ENCODE peak calls at places on chromosomes 1 and 21, in five cellular contexts. B, F, X, L and Y are unnamed samples.

GRCh38 chr1:64895500-64895899 is 70.8 kb downstream of the JAK1 start:
- DNase-seq in B (no peak), L (no peak), F (no peak), X (no peak), Y (no peak)

GRCh38 chr1:101452825-101453224 is 216.0 kb downstream of the S1PR1 start:
- DNase-seq in L (no peak), B (no peak), F (no peak), X (no peak), Y (no peak)

GRCh38 chr1:235221653-235222052 is 60.6 kb upstream of the RBM34 start:
- DNase-seq in X (no peak), F (no peak), L (no peak), B (no peak), Y (no peak)

GRCh38 chr1:47178020-47178419 is 11.8 kb downstream of the PDZK1IP1 start:
- DNase-seq in L (no peak), B (no peak), X (no peak), F (no peak), Y (no peak)

GRCh38 chr1:192524223-192524622 is 51.4 kb upstream of the RGS1 start:
- DNase-seq in F (no peak), X (peak), L (peak), B (no peak), Y (no peak)

GRCh38 chr1:47587891-47588582 is 150.2 kb downstream of the FOXD2 start:
- DNase-seq in F (no peak), L (no peak), B (no peak), X (no peak), Y (peak)

GRCh38 chr1:206469933-206470691 is at the start of gene IKBKE:
- DNase-seq in F (peak), L (peak), X (peak), B (no peak), Y (peak)

GRCh38 chr21:16071082-16071481 is 341.3 kb downstream of the USP25 start:
- DNase-seq in F (peak), X (no peak), B (peak), L (peak), Y (peak)

GRCh38 chr1:18926315-18927081 is 24.1 kb upstream of the ALDH4A1 start:
- DNase-seq in B (peak), L (peak), F (no peak), X (peak), Y (peak)

GRCh38 chr21:33703750-33704606 is 61.7 kb downstream of the ITSN1 start:
- DNase-seq in F (no peak), X (peak), B (no peak), L (peak), Y (peak)

GRCh38 chr1:152426731-152427130 is 12.7 kb upstream of the CRNN start:
- DNase-seq in B (no peak), X (no peak), L (no peak), F (no peak), Y (no peak)

GRCh38 chr1:24465638-24466037 is 37.0 kb upstream of the RCAN3 start:
- DNase-seq in F (no peak), X (no peak), L (no peak), B (no peak), Y (no peak)

GRCh38 chr1:213014642-213015041 is 1.0 kb downstream of the ANGEL2 start:
- DNase-seq in X (peak), B (no peak), F (peak), L (peak), Y (no peak)

GRCh38 chr21:35943752-35944151 is 116.6 kb downstream of the SETD4 start:
- DNase-seq in F (no peak), X (no peak), L (no peak), B (no peak), Y (no peak)

GRCh38 chr1:180188103-180188506 is 33.4 kb downstream of the QSOX1 start:
- DNase-seq in F (peak), L (peak), B (no peak), X (peak), Y (peak)

GRCh38 chr1:84303154-84303830 is 1.8 kb downstream of the SAMD13 start:
- DNase-seq in F (no peak), L (peak), X (peak), B (no peak), Y (no peak)

GRCh38 chr1:215523128-215523861 is 43.8 kb upstream of the KCTD3 start:
- DNase-seq in B (no peak), F (no peak), L (peak), X (peak), Y (no peak)

GRCh38 chr21:27954806-27955205 is 987.9 kb upstream of the ADAMTS5 start:
- DNase-seq in X (peak), B (no peak), L (peak), F (no peak), Y (no peak)

GRCh38 chr1:16017461-16018303 is at the start of gene HSPB7:
- DNase-seq in X (peak), F (peak), L (peak), B (peak), Y (peak)

GRCh38 chr1:104593418-104594187 is 843.9 kb downstream of the AMY1C start:
- DNase-seq in F (no peak), B (no peak), X (no peak), L (no peak), Y (no peak)

GRCh38 chr1:52697795-52698674 is at the start of gene COA7:
- DNase-seq in B (peak), L (peak), F (peak), X (peak), Y (peak)

GRCh38 chr1:99647460-99647859 is 1.5 kb downstream of the PALMD start:
- DNase-seq in L (no peak), B (no peak), X (no peak), F (no peak), Y (peak)

GRCh38 chr1:211474426-211474825 is 17.5 kb downstream of the RD3 start:
- DNase-seq in F (peak), L (peak), B (no peak), X (no peak), Y (no peak)

GRCh38 chr1:84851839-84852238 is 41.2 kb downstream of the LPAR3 start:
- DNase-seq in X (peak), F (no peak), B (no peak), L (peak), Y (no peak)

GRCh38 chr1:109776911-109777310 is 13.2 kb upstream of the EPS8L3 start:
- DNase-seq in L (peak), B (peak), F (peak), X (peak), Y (peak)
- H3K4me3 ChIP-seq in L (no peak), B (no peak), F (no peak), X (no peak), Y (no peak)

DNA sequence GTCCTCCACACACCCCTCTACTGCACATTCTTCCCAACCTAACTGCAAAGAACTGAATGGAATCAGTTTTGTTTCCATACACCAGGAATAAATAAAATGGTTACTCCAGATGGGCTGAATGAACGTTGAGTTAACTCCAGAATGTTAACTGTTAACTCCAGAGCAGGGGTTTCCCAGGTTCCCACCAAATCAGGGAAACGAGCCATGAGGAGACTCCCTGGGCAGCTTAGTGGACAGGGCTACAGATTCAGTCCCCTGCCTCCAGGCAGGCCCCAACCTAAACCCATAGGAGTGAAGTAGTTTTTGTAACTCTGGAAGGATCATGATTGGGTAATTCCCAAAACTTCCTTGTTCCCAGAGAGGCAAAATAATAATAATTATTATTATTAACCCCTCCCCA is 14.1 kb downstream of the VSIG8 start:
- DNase-seq in X (no peak), L (no peak), F (no peak), B (no peak), Y (no peak)
- H3K27ac ChIP-seq in X (no peak), L (no peak), F (no peak), B (no peak), Y (no peak)

DNA sequence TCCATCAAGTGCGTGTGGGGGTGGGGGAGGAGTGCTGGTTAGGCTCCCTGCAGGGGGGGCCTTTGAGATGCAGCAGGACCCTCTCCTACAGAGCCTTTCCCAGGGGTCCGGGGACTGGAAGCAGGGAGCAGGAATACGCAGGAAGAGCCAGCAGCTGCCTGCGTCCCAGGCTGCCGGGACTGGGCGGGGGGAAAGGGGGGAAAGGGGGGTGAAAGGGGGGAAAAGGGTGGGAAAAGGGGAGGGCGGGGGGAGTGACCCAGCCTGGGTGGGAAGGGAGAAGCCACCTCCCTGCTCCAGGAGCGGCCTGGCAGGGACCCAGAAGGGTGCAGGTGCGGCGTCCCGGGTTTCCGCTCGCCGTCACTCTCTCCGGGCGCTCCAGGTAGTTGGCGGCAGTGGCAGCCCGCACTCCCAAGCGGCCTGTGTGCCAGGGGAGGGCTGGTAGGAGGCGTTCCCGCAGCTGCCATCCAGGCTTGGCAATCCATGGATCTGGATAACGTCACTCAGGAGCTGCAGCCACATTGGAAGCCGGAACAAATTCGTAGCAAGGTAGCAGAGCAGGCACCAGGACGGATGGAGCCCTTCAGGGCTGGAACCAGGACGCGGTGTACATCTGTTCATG is 141.0 kb upstream of the NGF start:
- DNase-seq in X (no peak), B (no peak), L (no peak), F (no peak), Y (no peak)
- H3K4me3 ChIP-seq in X (no peak), B (no peak), L (no peak), F (no peak), Y (no peak)

GRCh38 chr1:62090016-62090415 is 104.6 kb upstream of the L1TD1 start:
- DNase-seq in L (no peak), X (no peak), B (no peak), F (no peak), Y (no peak)

GRCh38 chr1:62092126-62092525 is 102.5 kb upstream of the L1TD1 start:
- DNase-seq in X (no peak), L (no peak), B (no peak), F (no peak), Y (no peak)

GRCh38 chr1:62097464-62097863 is 97.2 kb upstream of the L1TD1 start:
- DNase-seq in F (no peak), B (no peak), X (no peak), L (no peak), Y (no peak)

GRCh38 chr1:62089570-62089969 is 105.1 kb upstream of the L1TD1 start:
- DNase-seq in L (no peak), B (no peak), F (no peak), X (no peak), Y (no peak)

GRCh38 chr1:62093261-62093660 is 101.4 kb upstream of the L1TD1 start:
- DNase-seq in F (no peak), X (no peak), B (no peak), L (no peak), Y (no peak)
- H3K27ac ChIP-seq in F (no peak), X (no peak), B (no peak), L (no peak), Y (no peak)